ENCODE peak calls at places on chromosomes 5 and 9, in six cellular contexts. One of them, this sample, is unnamed. For H3K36me3, the result is how much of the 10 kb centered on the place peaks cover.

GRCh38 chr5:65611524-65611923 is 12.6 kb downstream of the TRIM23 start:
- DNase-seq in tibial artery: no peak
- DNase-seq in CD8-positive, alpha-beta T cell: no peak
- DNase-seq in aorta: no peak
- DNase-seq in PC-3: peak
- DNase-seq in sigmoid colon: no peak
- DNase-seq in this sample: peak

GRCh38 chr9:105355810-105356209 is 92.0 kb upstream of the FSD1L start:
- DNase-seq in aorta: no peak
- DNase-seq in sigmoid colon: no peak
- DNase-seq in PC-3: no peak
- DNase-seq in CD8-positive, alpha-beta T cell: no peak
- DNase-seq in tibial artery: no peak
- DNase-seq in this sample: no peak

GRCh38 chr5:159752622-159753275 is 163.5 kb upstream of the ADRA1B start:
- DNase-seq in PC-3: peak
- DNase-seq in tibial artery: peak
- DNase-seq in CD8-positive, alpha-beta T cell: no peak
- DNase-seq in aorta: no peak
- DNase-seq in sigmoid colon: no peak
- DNase-seq in this sample: no peak

GRCh38 chr9:114501786-114502682 is 3.2 kb downstream of the WHRN start:
- DNase-seq in tibial artery: no peak
- DNase-seq in PC-3: peak
- DNase-seq in sigmoid colon: no peak
- DNase-seq in CD8-positive, alpha-beta T cell: no peak
- DNase-seq in aorta: no peak
- DNase-seq in this sample: no peak

GRCh38 chr5:131521252-131521651 is 113.8 kb downstream of the RAPGEF6 start:
- DNase-seq in tibial artery: no peak
- DNase-seq in aorta: no peak
- DNase-seq in sigmoid colon: no peak
- DNase-seq in CD8-positive, alpha-beta T cell: no peak
- DNase-seq in PC-3: peak
- DNase-seq in this sample: no peak

GRCh38 chr9:76882686-76883085 is 23.2 kb downstream of the PRUNE2 start:
- DNase-seq in sigmoid colon: no peak
- DNase-seq in aorta: no peak
- DNase-seq in tibial artery: no peak
- DNase-seq in PC-3: no peak
- DNase-seq in CD8-positive, alpha-beta T cell: no peak
- DNase-seq in this sample: no peak

GRCh38 chr5:179805529-179806249 is 977 bp downstream of the MGAT4B start:
- DNase-seq in PC-3: no peak
- DNase-seq in CD8-positive, alpha-beta T cell: peak
- DNase-seq in sigmoid colon: peak
- DNase-seq in aorta: no peak
- DNase-seq in tibial artery: peak
- DNase-seq in this sample: no peak

GRCh38 chr9:10079284-10079964 is 533.4 kb downstream of the PTPRD start:
- DNase-seq in aorta: no peak
- DNase-seq in sigmoid colon: no peak
- DNase-seq in tibial artery: no peak
- DNase-seq in PC-3: no peak
- DNase-seq in CD8-positive, alpha-beta T cell: no peak
- DNase-seq in this sample: no peak

GRCh38 chr9:98326402-98327248 is 71.2 kb upstream of the TBC1D2 start:
- DNase-seq in PC-3: no peak
- DNase-seq in sigmoid colon: no peak
- DNase-seq in CD8-positive, alpha-beta T cell: no peak
- DNase-seq in tibial artery: no peak
- DNase-seq in aorta: no peak
- DNase-seq in this sample: no peak

GRCh38 chr5:63963080-63963735 is 963 bp upstream of the HTR1A start:
- DNase-seq in PC-3: peak
- DNase-seq in CD8-positive, alpha-beta T cell: no peak
- DNase-seq in tibial artery: no peak
- DNase-seq in aorta: no peak
- DNase-seq in sigmoid colon: no peak
- DNase-seq in this sample: peak

GRCh38 chr9:117414220-117414905 is 494 bp downstream of the ASTN2 start:
- DNase-seq in sigmoid colon: no peak
- DNase-seq in CD8-positive, alpha-beta T cell: no peak
- DNase-seq in aorta: peak
- DNase-seq in PC-3: no peak
- DNase-seq in tibial artery: peak
- DNase-seq in this sample: no peak

GRCh38 chr9:134179918-134180785 is 15.8 kb upstream of the RNU6ATAC start:
- DNase-seq in aorta: peak
- DNase-seq in CD8-positive, alpha-beta T cell: no peak
- DNase-seq in sigmoid colon: peak
- DNase-seq in tibial artery: peak
- DNase-seq in PC-3: no peak
- DNase-seq in this sample: no peak

GRCh38 chr5:107576155-107576554 is 94.6 kb downstream of the EFNA5 start:
- DNase-seq in sigmoid colon: no peak
- DNase-seq in aorta: no peak
- DNase-seq in CD8-positive, alpha-beta T cell: no peak
- DNase-seq in tibial artery: no peak
- DNase-seq in PC-3: no peak
- DNase-seq in this sample: no peak

GRCh38 chr5:116626945-116627679 is 52.5 kb upstream of the SEMA6A start:
- DNase-seq in CD8-positive, alpha-beta T cell: no peak
- DNase-seq in sigmoid colon: no peak
- DNase-seq in tibial artery: no peak
- DNase-seq in PC-3: no peak
- DNase-seq in aorta: no peak
- DNase-seq in this sample: no peak

GRCh38 chr5:97538916-97539315 is 355.9 kb upstream of the RIOK2 start:
- DNase-seq in sigmoid colon: no peak
- DNase-seq in CD8-positive, alpha-beta T cell: no peak
- DNase-seq in aorta: no peak
- DNase-seq in tibial artery: no peak
- DNase-seq in PC-3: no peak
- DNase-seq in this sample: no peak

GRCh38 chr5:148653840-148654781 is at the start of gene HTR4:
- DNase-seq in tibial artery: no peak
- DNase-seq in sigmoid colon: peak
- DNase-seq in aorta: no peak
- DNase-seq in CD8-positive, alpha-beta T cell: no peak
- DNase-seq in PC-3: no peak
- DNase-seq in this sample: no peak

GRCh38 chr5:129917224-129917623 is 13.0 kb downstream of the CHSY3 start:
- DNase-seq in CD8-positive, alpha-beta T cell: no peak
- DNase-seq in sigmoid colon: no peak
- DNase-seq in aorta: no peak
- DNase-seq in PC-3: no peak
- DNase-seq in tibial artery: no peak
- DNase-seq in this sample: no peak

GRCh38 chr9:133532937-133533668 is 1.4 kb upstream of the ADAMTSL2 start:
- DNase-seq in tibial artery: no peak
- DNase-seq in CD8-positive, alpha-beta T cell: peak
- DNase-seq in PC-3: peak
- DNase-seq in aorta: peak
- DNase-seq in sigmoid colon: peak
- DNase-seq in this sample: peak

GRCh38 chr5:112742424-112742823 is 4.7 kb downstream of the APC start:
- DNase-seq in PC-3: peak
- DNase-seq in CD8-positive, alpha-beta T cell: no peak
- DNase-seq in aorta: no peak
- DNase-seq in sigmoid colon: no peak
- DNase-seq in tibial artery: no peak
- DNase-seq in this sample: no peak

GRCh38 chr5:142969624-142970439 is 199.7 kb downstream of the ARHGAP26 start:
- DNase-seq in PC-3: no peak
- DNase-seq in aorta: no peak
- DNase-seq in tibial artery: no peak
- DNase-seq in sigmoid colon: no peak
- DNase-seq in CD8-positive, alpha-beta T cell: no peak
- DNase-seq in this sample: no peak

GRCh38 chr5:127084656-127085055 is 11.4 kb upstream of the C5orf63 start:
- DNase-seq in PC-3: no peak
- DNase-seq in sigmoid colon: no peak
- DNase-seq in tibial artery: no peak
- DNase-seq in aorta: no peak
- DNase-seq in CD8-positive, alpha-beta T cell: no peak
- DNase-seq in this sample: no peak

GRCh38 chr5:5340206-5340729 is 82.2 kb upstream of the ICE1 start:
- DNase-seq in aorta: peak
- DNase-seq in CD8-positive, alpha-beta T cell: no peak
- DNase-seq in sigmoid colon: peak
- DNase-seq in PC-3: peak
- DNase-seq in tibial artery: peak
- DNase-seq in this sample: peak

GRCh38 chr9:68500457-68501158 is 40.1 kb downstream of the TMEM252 start:
- DNase-seq in CD8-positive, alpha-beta T cell: no peak
- DNase-seq in tibial artery: peak
- DNase-seq in sigmoid colon: no peak
- DNase-seq in PC-3: peak
- DNase-seq in aorta: no peak
- DNase-seq in this sample: no peak

GRCh38 chr9:68501159-68501506 is 39.5 kb downstream of the TMEM252 start:
- DNase-seq in aorta: no peak
- DNase-seq in CD8-positive, alpha-beta T cell: no peak
- DNase-seq in PC-3: no peak
- DNase-seq in sigmoid colon: no peak
- DNase-seq in tibial artery: no peak
- DNase-seq in this sample: no peak

GRCh38 chr9:68498816-68499215 is 41.9 kb downstream of the TMEM252 start:
- DNase-seq in PC-3: no peak
- DNase-seq in aorta: no peak
- DNase-seq in sigmoid colon: no peak
- DNase-seq in tibial artery: no peak
- DNase-seq in CD8-positive, alpha-beta T cell: no peak
- DNase-seq in this sample: no peak

GRCh38 chr9:68505681-68506409 is 34.8 kb downstream of the TMEM252 start:
- DNase-seq in aorta: no peak
- DNase-seq in tibial artery: no peak
- DNase-seq in CD8-positive, alpha-beta T cell: no peak
- DNase-seq in sigmoid colon: no peak
- DNase-seq in PC-3: peak
- DNase-seq in this sample: no peak

GRCh38 chr9:68502279-68502678 is 38.4 kb downstream of the TMEM252 start:
- DNase-seq in aorta: no peak
- DNase-seq in tibial artery: no peak
- DNase-seq in CD8-positive, alpha-beta T cell: no peak
- DNase-seq in sigmoid colon: no peak
- DNase-seq in PC-3: no peak
- DNase-seq in this sample: no peak
- H3K36me3 ChIP-seq in aorta: under half
- H3K36me3 ChIP-seq in tibial artery: under half
- H3K36me3 ChIP-seq in CD8-positive, alpha-beta T cell: under half
- H3K36me3 ChIP-seq in sigmoid colon: half or more
- H3K36me3 ChIP-seq in PC-3: under half
- H3K36me3 ChIP-seq in this sample: under half

GRCh38 chr9:129151469-129151868 is 26.6 kb downstream of the IER5L start:
- DNase-seq in sigmoid colon: peak
- DNase-seq in PC-3: no peak
- DNase-seq in CD8-positive, alpha-beta T cell: no peak
- DNase-seq in tibial artery: no peak
- DNase-seq in aorta: no peak
- DNase-seq in this sample: no peak

GRCh38 chr9:129148463-129149204 is 29.4 kb downstream of the IER5L start:
- DNase-seq in aorta: no peak
- DNase-seq in tibial artery: no peak
- DNase-seq in CD8-positive, alpha-beta T cell: no peak
- DNase-seq in PC-3: no peak
- DNase-seq in sigmoid colon: no peak
- DNase-seq in this sample: no peak

GRCh38 chr9:129150122-129150521 is 27.9 kb downstream of the IER5L start:
- DNase-seq in PC-3: no peak
- DNase-seq in sigmoid colon: peak
- DNase-seq in CD8-positive, alpha-beta T cell: no peak
- DNase-seq in tibial artery: no peak
- DNase-seq in aorta: no peak
- DNase-seq in this sample: no peak

GRCh38 chr9:129150672-129151211 is 27.3 kb downstream of the IER5L start:
- DNase-seq in sigmoid colon: no peak
- DNase-seq in PC-3: no peak
- DNase-seq in aorta: no peak
- DNase-seq in tibial artery: no peak
- DNase-seq in CD8-positive, alpha-beta T cell: no peak
- DNase-seq in this sample: no peak

DNA sequence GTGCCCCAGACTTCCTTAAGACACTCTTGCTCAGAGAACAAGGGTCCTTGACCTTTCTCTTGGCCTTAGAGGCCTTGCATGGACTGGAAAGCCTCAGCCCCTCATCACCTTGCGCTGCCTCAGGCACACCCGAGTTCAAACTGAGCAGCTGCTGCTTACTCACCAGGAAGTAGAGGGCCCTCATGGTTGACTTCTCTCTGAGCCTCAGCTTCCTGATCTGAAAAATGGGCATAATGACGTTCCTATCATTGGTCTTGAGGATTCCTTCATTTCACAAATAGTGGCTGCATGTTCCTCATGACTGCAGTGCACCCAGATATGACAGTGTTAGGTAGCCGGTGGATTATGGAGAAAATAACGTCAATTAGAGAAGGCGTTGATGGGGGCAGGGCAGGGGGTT is 28.6 kb downstream of the IER5L start:
- DNase-seq in CD8-positive, alpha-beta T cell: no peak
- DNase-seq in PC-3: no peak
- DNase-seq in aorta: no peak
- DNase-seq in tibial artery: no peak
- DNase-seq in sigmoid colon: no peak
- DNase-seq in this sample: no peak
- H3K27ac ChIP-seq in CD8-positive, alpha-beta T cell: no peak
- H3K27ac ChIP-seq in PC-3: no peak
- H3K27ac ChIP-seq in aorta: no peak
- H3K27ac ChIP-seq in tibial artery: no peak
- H3K27ac ChIP-seq in sigmoid colon: no peak
- H3K27ac ChIP-seq in this sample: no peak

DNA sequence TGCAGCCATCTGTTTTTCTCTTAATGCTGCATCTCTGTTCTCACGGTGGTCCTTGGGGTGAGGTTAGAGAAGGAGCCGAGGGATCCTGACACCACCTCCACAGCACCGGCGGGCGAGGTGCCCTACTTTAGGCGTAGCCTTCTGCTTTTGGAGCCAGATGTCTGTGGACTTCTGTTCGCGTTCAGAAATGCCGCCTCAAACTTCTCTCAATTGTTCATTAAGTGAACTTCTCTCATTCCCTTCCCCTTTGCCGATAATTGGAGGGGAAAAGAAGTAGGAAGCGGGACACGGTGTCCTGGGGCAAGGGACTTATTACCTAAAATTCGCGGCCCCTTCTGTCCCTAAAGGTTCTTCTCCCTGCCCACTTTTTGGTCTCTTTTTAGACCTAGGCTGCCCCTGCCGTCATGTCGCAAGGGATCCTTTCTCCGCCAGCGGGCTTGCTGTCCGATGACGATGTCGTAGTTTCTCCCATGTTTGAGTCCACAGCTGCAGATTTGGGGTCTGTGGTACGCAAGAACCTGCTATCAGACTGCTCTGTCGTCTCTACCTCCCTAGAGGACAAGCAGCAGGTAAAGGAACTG is 455 bp downstream of the KIF20A start:
- DNase-seq in CD8-positive, alpha-beta T cell: no peak
- DNase-seq in sigmoid colon: no peak
- DNase-seq in aorta: no peak
- DNase-seq in PC-3: no peak
- DNase-seq in tibial artery: no peak
- DNase-seq in this sample: no peak
- H3K36me3 ChIP-seq in CD8-positive, alpha-beta T cell: under half
- H3K36me3 ChIP-seq in sigmoid colon: under half
- H3K36me3 ChIP-seq in aorta: under half
- H3K36me3 ChIP-seq in PC-3: under half
- H3K36me3 ChIP-seq in tibial artery: under half
- H3K36me3 ChIP-seq in this sample: under half

GRCh38 chr5:180831139-180832080 is 28.8 kb upstream of the MGAT1 start:
- DNase-seq in aorta: peak
- DNase-seq in sigmoid colon: peak
- DNase-seq in PC-3: peak
- DNase-seq in tibial artery: peak
- DNase-seq in CD8-positive, alpha-beta T cell: peak
- DNase-seq in this sample: peak
- H3K27ac ChIP-seq in aorta: peak
- H3K27ac ChIP-seq in sigmoid colon: peak
- H3K27ac ChIP-seq in PC-3: peak
- H3K27ac ChIP-seq in tibial artery: peak
- H3K27ac ChIP-seq in CD8-positive, alpha-beta T cell: peak
- H3K27ac ChIP-seq in this sample: peak